ENCODE peak calls at places on chromosomes 11 and 22, in four cellular contexts. M, Y, A and C are unnamed samples.

GRCh38 chr22:17772963-17773605 is 1.2 kb downstream of the BID start:
- DNase-seq in Y (no peak), A (no peak), M (no peak), C (no peak)

GRCh38 chr11:19539861-19540260 is 172.8 kb upstream of the NAV2 start:
- DNase-seq in M (no peak), A (no peak), Y (no peak), C (no peak)

GRCh38 chr11:630871-631270 is 3.9 kb upstream of the SCT start:
- DNase-seq in M (no peak), A (no peak), Y (no peak), C (no peak)

GRCh38 chr11:94737171-94737611 is 31.0 kb upstream of the AMOTL1 start:
- DNase-seq in M (no peak), A (no peak), Y (no peak), C (no peak)

GRCh38 chr11:43579171-43579918 is 101.2 kb upstream of the HSD17B12 start:
- DNase-seq in Y (peak), A (no peak), M (no peak), C (peak)

GRCh38 chr11:76609736-76610370 is 60.7 kb downstream of the LRRC32 start:
- DNase-seq in M (no peak), Y (no peak), A (no peak), C (no peak)

GRCh38 chr11:39617971-39618370 is 1841.5 kb downstream of the LRRC4C start:
- DNase-seq in A (no peak), M (no peak), Y (no peak), C (no peak)

GRCh38 chr22:26892401-26893033 is 235.1 kb downstream of the MIAT start:
- DNase-seq in A (no peak), M (no peak), Y (no peak), C (no peak)

GRCh38 chr22:47290706-47291430 is 528.4 kb downstream of the TBC1D22A start:
- DNase-seq in Y (no peak), M (no peak), A (no peak), C (no peak)

GRCh38 chr22:33706100-33706499 is 214.2 kb downstream of the LARGE1 start:
- DNase-seq in A (no peak), M (no peak), Y (no peak), C (no peak)

GRCh38 chr11:129854229-129854805 is 38.7 kb downstream of the TMEM45B start:
- DNase-seq in A (no peak), Y (no peak), M (no peak), C (no peak)

GRCh38 chr22:34055525-34056200 is 135.4 kb upstream of the LARGE1 start:
- DNase-seq in A (no peak), Y (peak), M (no peak), C (peak)

GRCh38 chr11:12684821-12685220 is 10.6 kb downstream of the TEAD1 start:
- DNase-seq in A (no peak), M (no peak), Y (peak), C (no peak)

GRCh38 chr11:128290106-128290840 is 297.1 kb downstream of the ETS1 start:
- DNase-seq in A (no peak), Y (peak), M (peak), C (peak)

GRCh38 chr11:10809373-10810199 is 860 bp upstream of the EIF4G2 start:
- DNase-seq in M (no peak), A (no peak), Y (peak), C (no peak)
- TF ChIP-seq SPI1 in M (no peak), A (no peak), Y (no peak), C (no peak)

GRCh38 chr11:73218830-73219215 is 742 bp downstream of the P2RY2 start:
- DNase-seq in M (no peak), Y (no peak), A (no peak), C (no peak)

GRCh38 chr11:73217131-73217809 is 811 bp upstream of the P2RY2 start:
- DNase-seq in M (no peak), Y (no peak), A (no peak), C (no peak)

GRCh38 chr11:73217810-73218105 is 323 bp upstream of the P2RY2 start:
- DNase-seq in M (no peak), A (no peak), Y (no peak), C (no peak)

GRCh38 chr11:73219396-73220285 is 1.6 kb downstream of the P2RY2 start:
- DNase-seq in Y (no peak), M (no peak), A (no peak), C (no peak)

GRCh38 chr11:73218106-73218829 is at the start of gene P2RY2:
- DNase-seq in Y (no peak), M (no peak), A (peak), C (peak)
- TF ChIP-seq POLR2AphosphoS5 in Y (no peak), M (no peak), A (no peak), C (peak)

GRCh38 chr11:75305993-75306392 is 45.5 kb downstream of the ARRB1 start:
- DNase-seq in Y (no peak), A (no peak), M (no peak), C (no peak)

GRCh38 chr11:75307058-75307457 is 44.4 kb downstream of the ARRB1 start:
- DNase-seq in A (no peak), Y (no peak), M (no peak), C (no peak)

GRCh38 chr11:75308986-75309385 is 42.5 kb downstream of the ARRB1 start:
- DNase-seq in A (no peak), Y (no peak), M (no peak), C (no peak)

GRCh38 chr11:75306529-75306928 is 44.9 kb downstream of the ARRB1 start:
- DNase-seq in M (no peak), A (no peak), Y (no peak), C (no peak)

GRCh38 chr11:75308116-75308515 is 43.3 kb downstream of the ARRB1 start:
- DNase-seq in M (no peak), Y (no peak), A (no peak), C (no peak)
- TF ChIP-seq SPI1 in M (no peak), Y (no peak), A (no peak), C (no peak)

GRCh38 chr11:126140106-126140931 is 71.1 kb downstream of the RPUSD4 start:
- DNase-seq in A (no peak), Y (no peak), M (no peak), C (no peak)

GRCh38 chr11:126139541-126140091 is 71.8 kb downstream of the RPUSD4 start:
- DNase-seq in M (no peak), Y (no peak), A (no peak), C (no peak)

GRCh38 chr11:126138636-126139540 is 72.6 kb downstream of the RPUSD4 start:
- DNase-seq in Y (no peak), M (no peak), A (no peak), C (no peak)

GRCh38 chr11:126137146-126137545 is 74.3 kb downstream of the RPUSD4 start:
- DNase-seq in M (no peak), A (no peak), Y (no peak), C (no peak)

DNA sequence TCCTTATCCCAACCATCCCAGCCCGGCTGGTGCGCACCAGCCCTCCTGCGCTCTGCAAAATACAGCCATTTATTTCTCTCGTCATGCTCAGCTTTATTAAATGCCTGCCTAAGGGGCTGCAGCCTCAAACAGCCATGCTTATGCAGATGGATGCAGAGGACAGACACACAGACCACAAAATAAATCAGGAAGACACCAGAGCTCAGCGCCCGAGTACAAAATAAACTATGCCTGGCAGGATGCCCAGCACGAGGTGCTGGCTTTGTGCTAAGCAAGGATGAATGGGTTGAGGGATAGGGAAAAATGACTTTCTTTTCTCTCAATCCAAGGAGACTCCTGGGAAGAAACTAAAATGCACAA is 70.5 kb downstream of the RPUSD4 start:
- DNase-seq in Y (no peak), M (no peak), A (no peak), C (no peak)
- TF ChIP-seq POLR2AphosphoS5 in Y (no peak), M (no peak), A (no peak), C (no peak)

GRCh38 chr11:47057374-47057773 is 119.3 kb downstream of the ARFGAP2 start:
- DNase-seq in Y (no peak), M (no peak), A (no peak), C (no peak)
- TF ChIP-seq SPI1 in Y (no peak), M (no peak), A (no peak), C (no peak)

DNA sequence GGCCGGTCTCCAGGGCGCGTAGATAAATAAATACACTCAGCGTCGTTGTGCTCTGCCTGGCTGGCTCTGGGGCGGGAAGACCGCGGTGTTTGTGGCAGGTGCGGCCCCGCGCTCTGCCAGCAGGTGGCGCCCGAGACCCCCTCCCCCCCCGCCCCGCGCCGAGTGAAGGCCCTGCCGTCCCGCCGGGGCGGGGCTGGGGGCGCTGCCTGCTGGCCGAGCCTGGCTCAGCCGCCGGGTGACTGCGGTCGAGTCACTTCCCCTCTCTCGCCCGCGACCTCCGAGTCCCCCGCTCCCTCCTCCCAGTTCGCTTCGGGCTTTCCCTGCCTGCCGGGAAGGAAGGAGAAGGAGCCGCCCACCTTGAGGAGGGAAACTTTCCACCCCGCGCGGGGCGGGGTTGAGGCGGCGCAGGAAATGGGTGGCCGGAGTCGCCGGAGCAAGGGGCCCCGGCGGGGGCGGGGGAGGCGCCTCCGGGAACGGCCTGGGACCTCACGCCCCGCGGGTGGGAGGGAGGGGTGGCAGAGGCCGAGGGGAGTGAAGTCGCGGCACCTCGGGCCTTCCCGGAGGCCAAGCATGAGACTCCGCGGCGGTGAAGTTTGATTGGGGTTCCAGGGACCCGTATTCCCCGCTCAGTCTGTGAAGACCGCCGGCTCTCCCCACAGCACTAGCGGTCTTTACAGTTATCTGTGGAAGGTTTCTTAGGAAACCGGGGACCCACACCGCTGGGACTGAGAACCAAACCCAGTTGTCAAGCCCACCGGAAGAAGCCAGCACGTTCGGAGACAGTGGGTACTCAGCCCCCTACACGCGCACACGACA is 1.5 kb upstream of the EHBP1L1 start:
- DNase-seq in Y (peak), M (peak), A (peak), C (peak)
- TF ChIP-seq POLR2AphosphoS5 in Y (no peak), M (no peak), A (no peak), C (peak)

GRCh38 chr11:134358853-134359490 is 27.2 kb downstream of the GLB1L2 start:
- DNase-seq in A (no peak), Y (no peak), M (no peak), C (no peak)
- TF ChIP-seq SPI1 in A (no peak), Y (no peak), M (no peak), C (no peak)

DNA sequence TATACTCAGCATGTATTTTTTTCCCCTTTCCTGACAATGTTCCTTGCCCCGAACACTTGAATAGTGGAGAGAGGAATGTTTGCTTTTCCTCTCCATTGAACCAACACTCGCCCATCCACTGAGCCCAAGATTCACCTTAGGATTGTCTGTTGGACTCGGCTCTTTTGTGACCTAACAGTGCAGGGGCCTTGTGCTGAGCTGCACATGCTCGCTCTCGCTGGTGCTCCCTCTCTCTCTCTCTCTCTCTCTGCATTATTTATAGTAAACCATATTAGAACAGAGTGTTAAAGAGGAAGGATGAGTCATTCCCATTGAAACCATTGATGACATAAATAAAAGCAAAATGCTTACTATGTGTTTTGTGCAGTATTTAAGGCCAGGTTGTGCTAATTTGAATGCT is 20.7 kb downstream of the ZBTB16 start:
- DNase-seq in Y (no peak), A (no peak), M (no peak), C (peak)
- TF ChIP-seq POLR2AphosphoS5 in Y (no peak), A (no peak), M (no peak), C (peak)

DNA sequence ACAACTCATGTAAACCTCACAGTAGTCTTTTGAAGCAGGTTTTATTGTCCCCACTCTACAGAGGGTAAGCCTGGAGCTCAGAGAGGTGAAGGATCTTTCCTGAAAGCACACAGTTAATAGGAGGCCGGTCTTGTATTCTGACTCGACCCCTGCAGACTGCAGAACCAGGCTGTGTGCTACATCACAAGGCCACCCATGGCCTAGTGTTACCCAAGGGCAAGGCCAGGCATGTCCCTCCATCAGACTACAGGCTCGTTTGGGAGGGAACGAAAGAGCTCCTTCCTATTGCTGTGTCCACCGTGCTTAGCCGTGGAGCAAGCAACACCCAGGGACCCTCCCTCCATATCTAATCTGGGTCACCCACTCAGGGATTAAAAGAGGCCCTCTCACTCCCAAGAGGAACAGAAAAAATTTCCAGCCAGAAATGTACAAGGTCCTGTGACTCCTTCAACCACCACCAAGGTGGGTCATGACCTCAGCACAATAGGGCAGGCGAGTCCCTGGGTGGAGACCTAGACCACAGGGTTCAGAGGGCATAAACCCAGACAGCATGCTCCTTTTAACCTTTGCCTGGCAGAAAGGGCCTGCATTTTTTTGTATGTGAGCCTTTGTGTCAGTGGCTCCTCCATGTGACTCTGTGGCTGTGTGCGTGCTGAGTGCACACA is 6.3 kb upstream of the SMIM35 start:
- DNase-seq in Y (peak), A (no peak), M (no peak), C (no peak)
- TF ChIP-seq SPI1 in Y (no peak), A (no peak), M (no peak), C (no peak)